ENCODE peak calls at places on chromosomes 11 and 22, in five cellular contexts. O is SJSA1, C is left ventricle myocardium inferior, K is hepatocyte, F is heart right ventricle. E is an unnamed sample.

GRCh38 chr11:94513091-94513490 is 830 bp downstream of the C11orf97 start:
- DNase-seq in O (no peak), C (no peak), K (peak; percentile 16), F (no peak), E (no peak)

GRCh38 chr22:42074153-42074750 is at the start of gene PHETA2:
- DNase-seq in O (peak; percentile 76), C (peak; percentile 57), K (peak; percentile 52), F (peak; percentile 68), E (no peak)

GRCh38 chr22:19109198-19110063 is 12.8 kb downstream of the DGCR2 start:
- DNase-seq in O (no peak), C (no peak), K (peak; percentile 63), F (no peak), E (no peak)

GRCh38 chr11:94002226-94002625 is 18.9 kb upstream of the HEPHL1 start:
- DNase-seq in O (no peak), C (no peak), K (no peak), F (no peak), E (no peak)

GRCh38 chr22:23243006-23243573 is 62.8 kb downstream of the BCR start:
- DNase-seq in O (no peak), C (no peak), K (peak; percentile 54), F (no peak), E (no peak)

GRCh38 chr11:115919341-115920086 is 415.3 kb upstream of the CADM1 start:
- DNase-seq in O (peak; percentile 44), C (no peak), K (peak; percentile 56), F (no peak), E (no peak)

GRCh38 chr11:67357831-67358555 is 4.6 kb upstream of the POLD4 start:
- DNase-seq in O (no peak), C (no peak), K (no peak), F (no peak), E (no peak)

GRCh38 chr22:47572443-47572842 is 810.0 kb downstream of the TBC1D22A start:
- DNase-seq in O (peak; percentile 16), C (no peak), K (no peak), F (no peak), E (no peak)

GRCh38 chr11:65425971-65426838 is 3.6 kb downstream of the NEAT1 start:
- DNase-seq in O (no peak), C (no peak), K (peak; percentile 49), F (no peak), E (no peak)

GRCh38 chr11:19428206-19429001 is 187.7 kb upstream of the E2F8 start:
- DNase-seq in O (no peak), C (no peak), K (peak; percentile 35), F (no peak), E (no peak)

GRCh38 chr11:7869467-7869866 is 61.6 kb downstream of the OR10A6 start:
- DNase-seq in O (no peak), C (no peak), K (no peak), F (no peak), E (no peak)

GRCh38 chr22:24391836-24392217 is 35.6 kb upstream of the ADORA2A start:
- DNase-seq in O (no peak), C (no peak), K (no peak), F (no peak), E (peak; percentile 79)

GRCh38 chr11:11483622-11484021 is 130.6 kb upstream of the CSNK2A3 start:
- DNase-seq in O (no peak), C (no peak), K (no peak), F (no peak), E (no peak)

GRCh38 chr11:50186146-50186545 is 153.5 kb downstream of the OR4C45 start:
- DNase-seq in O (no peak), C (no peak), K (no peak), F (no peak), E (no peak)
- H3K9me3 ChIP-seq in O (no peaks in the 10 kb centered on the region), C (peaks cover 8% of the 10 kb centered on the region), K (no peaks in the 10 kb centered on the region), F (no peaks in the 10 kb centered on the region), E (no peaks in the 10 kb centered on the region)

GRCh38 chr22:36863281-36863680 is 2.5 kb downstream of the NCF4 start:
- DNase-seq in O (no peak), C (no peak), K (no peak), F (no peak), E (no peak)
- H3K4me3 ChIP-seq in O (no peak overlapping the region), C (no peak overlapping the region), K (no peak overlapping the region), F (no peak overlapping the region), E (no peak overlapping the region)

GRCh38 chr11:100068116-100068515 is 619.0 kb upstream of the ARHGAP42 start:
- DNase-seq in O (no peak), C (no peak), K (no peak), F (no peak), E (no peak)
- H3K9me3 ChIP-seq in O (no peaks in the 10 kb centered on the region), C (no peaks in the 10 kb centered on the region), K (no peaks in the 10 kb centered on the region), F (no peaks in the 10 kb centered on the region), E (no peaks in the 10 kb centered on the region)

GRCh38 chr11:43575931-43576833 is 104.4 kb upstream of the HSD17B12 start:
- DNase-seq in O (peak; percentile 32), C (no peak), K (no peak), F (no peak), E (no peak)
- H3K4me3 ChIP-seq in O (no peak overlapping the region), C (peak overlapping the region; percentile 67), K (peak overlapping the region; percentile 35), F (peak overlapping the region; percentile 33), E (peak overlapping the region; percentile 74)

GRCh38 chr22:48902983-48903650 is 924.6 kb downstream of the BRD1 start:
- DNase-seq in O (peak; percentile 31), C (no peak), K (no peak), F (no peak), E (no peak)

GRCh38 chr22:48901324-48901723 is 926.3 kb downstream of the BRD1 start:
- DNase-seq in O (peak; percentile 34), C (no peak), K (no peak), F (no peak), E (no peak)

GRCh38 chr22:48900626-48901025 is 927.0 kb downstream of the BRD1 start:
- DNase-seq in O (no peak), C (no peak), K (no peak), F (no peak), E (no peak)

GRCh38 chr22:48900327-48900597 is 927.4 kb downstream of the BRD1 start:
- DNase-seq in O (no peak), C (no peak), K (no peak), F (no peak), E (no peak)

GRCh38 chr22:48902001-48902869 is 925.4 kb downstream of the BRD1 start:
- DNase-seq in O (peak; percentile 32), C (no peak), K (no peak), F (no peak), E (no peak)
- H3K9me3 ChIP-seq in O (no peaks in the 10 kb centered on the region), C (no peaks in the 10 kb centered on the region), K (no peaks in the 10 kb centered on the region), F (no peaks in the 10 kb centered on the region), E (no peaks in the 10 kb centered on the region)

DNA sequence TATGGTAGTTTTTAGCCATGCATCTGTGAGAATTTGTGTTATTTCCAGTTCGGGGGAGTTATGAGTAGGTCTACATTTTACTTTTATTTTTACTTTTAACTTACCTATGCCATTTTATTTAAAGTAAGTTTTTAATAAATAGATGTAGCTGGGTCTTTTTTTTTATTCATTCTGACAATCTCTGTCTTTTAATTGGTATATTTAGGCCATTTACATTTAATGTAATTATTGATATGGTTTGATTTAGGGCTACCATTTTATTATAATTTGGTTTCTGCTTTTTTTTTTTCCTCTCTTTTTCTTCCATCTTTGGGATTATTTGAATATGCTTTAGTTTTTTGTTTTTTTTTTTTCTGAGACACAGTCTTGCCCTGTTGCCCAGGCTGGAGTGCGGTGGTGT is 1.9 kb downstream of the SWAP70 start:
- DNase-seq in O (no peak), C (no peak), K (no peak), F (no peak), E (no peak)
- H3K4me3 ChIP-seq in O (no peak overlapping the region), C (peak overlapping the region; percentile 96), K (no peak overlapping the region), F (peak overlapping the region; percentile 67), E (no peak overlapping the region)

DNA sequence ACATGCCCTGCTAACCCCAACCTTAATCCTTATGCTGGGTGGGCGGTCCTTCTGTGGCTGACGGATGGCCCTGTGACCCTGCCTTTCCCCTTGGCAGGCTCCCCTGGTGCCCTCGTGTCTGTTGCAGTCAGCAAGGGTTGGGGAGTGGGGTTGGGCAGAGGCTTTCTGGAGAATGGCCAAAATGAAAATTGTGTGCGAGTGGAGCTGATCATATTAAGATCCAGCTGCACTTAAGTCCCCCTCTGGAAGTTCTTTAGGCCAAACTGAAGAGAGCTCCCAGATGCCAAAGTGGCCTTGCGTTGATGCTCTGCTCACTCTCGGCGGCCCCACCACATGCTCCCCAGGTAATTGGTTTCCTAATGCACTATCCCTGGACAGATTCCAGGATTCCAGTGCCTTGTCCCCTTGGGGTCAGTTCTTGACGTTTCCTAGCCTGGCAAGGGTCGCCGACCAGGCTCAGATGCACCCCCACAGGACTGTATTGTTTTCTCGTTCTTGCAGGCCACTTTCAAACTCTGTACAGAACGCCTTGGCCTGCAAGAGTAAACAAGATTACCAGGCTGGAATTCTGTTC is 16.4 kb upstream of the C11orf96 start:
- DNase-seq in O (peak; percentile 60), C (no peak), K (no peak), F (no peak), E (peak; percentile 85)
- H3K9me3 ChIP-seq in O (no peaks in the 10 kb centered on the region), C (no peaks in the 10 kb centered on the region), K (no peaks in the 10 kb centered on the region), F (no peaks in the 10 kb centered on the region), E (no peaks in the 10 kb centered on the region)

GRCh38 chr22:37844904-37845334 is 785 bp upstream of the ANKRD54 start:
- DNase-seq in O (no peak), C (no peak), K (no peak), F (no peak), E (no peak)
- H3K4me3 ChIP-seq in O (peak overlapping the region; percentile 93), C (peak overlapping the region; percentile 97), K (peak overlapping the region; percentile 5), F (peak overlapping the region; percentile 78), E (peak overlapping the region; percentile 72)